ENCODE peak calls at places on chromosome 17, in four cellular contexts. One of them, this sample, is unnamed.

GRCh38 chr17:13943859-13944258 is 125.4 kb upstream of the COX10 start:
- DNase-seq in adipocyte: no peak
- DNase-seq in NCI-H510A treated with DMSO at 0.1 percent for 48 hours: no peak
- DNase-seq in AG08396: no peak
- DNase-seq in this sample: no peak

GRCh38 chr17:15348030-15348429 is 6.6 kb upstream of the TEKT3 start:
- DNase-seq in adipocyte: peak; percentile 50
- DNase-seq in AG08396: no peak
- DNase-seq in NCI-H510A treated with DMSO at 0.1 percent for 48 hours: no peak
- DNase-seq in this sample: peak; percentile 42

GRCh38 chr17:60579090-60579489 is 20.9 kb upstream of the PPM1D start:
- DNase-seq in adipocyte: peak; percentile 84
- DNase-seq in NCI-H510A treated with DMSO at 0.1 percent for 48 hours: no peak
- DNase-seq in AG08396: no peak
- DNase-seq in this sample: no peak

GRCh38 chr17:68861602-68862001 is 93.6 kb downstream of the ABCA8 start:
- DNase-seq in NCI-H510A treated with DMSO at 0.1 percent for 48 hours: peak; percentile 39
- DNase-seq in adipocyte: no peak
- DNase-seq in AG08396: no peak
- DNase-seq in this sample: no peak

GRCh38 chr17:8122391-8122922 is 1.4 kb downstream of the HES7 start:
- DNase-seq in AG08396: peak; percentile 59
- DNase-seq in NCI-H510A treated with DMSO at 0.1 percent for 48 hours: no peak
- DNase-seq in adipocyte: peak; percentile 77
- DNase-seq in this sample: no peak

GRCh38 chr17:48010193-48010592 is 27.4 kb downstream of the COPZ2 start:
- DNase-seq in NCI-H510A treated with DMSO at 0.1 percent for 48 hours: no peak
- DNase-seq in adipocyte: no peak
- DNase-seq in AG08396: no peak
- DNase-seq in this sample: no peak

GRCh38 chr17:37754363-37754762 is 9.5 kb upstream of the HNF1B start:
- DNase-seq in NCI-H510A treated with DMSO at 0.1 percent for 48 hours: no peak
- DNase-seq in adipocyte: no peak
- DNase-seq in AG08396: no peak
- DNase-seq in this sample: no peak

GRCh38 chr17:55728833-55729232 is 6.2 kb upstream of the TMEM100 start:
- DNase-seq in adipocyte: no peak
- DNase-seq in AG08396: no peak
- DNase-seq in NCI-H510A treated with DMSO at 0.1 percent for 48 hours: no peak
- DNase-seq in this sample: no peak

GRCh38 chr17:74202879-74203432 is 522 bp upstream of the RPL38 start:
- DNase-seq in NCI-H510A treated with DMSO at 0.1 percent for 48 hours: peak; percentile 60
- DNase-seq in adipocyte: no peak
- DNase-seq in AG08396: no peak
- DNase-seq in this sample: no peak

GRCh38 chr17:46782250-46782953 is 36.1 kb downstream of the WNT3 start:
- DNase-seq in adipocyte: no peak
- DNase-seq in NCI-H510A treated with DMSO at 0.1 percent for 48 hours: no peak
- DNase-seq in AG08396: peak; percentile 41
- DNase-seq in this sample: no peak

GRCh38 chr17:28907052-28907438 is 4.2 kb upstream of the DHRS13 start:
- DNase-seq in NCI-H510A treated with DMSO at 0.1 percent for 48 hours: no peak
- DNase-seq in adipocyte: no peak
- DNase-seq in AG08396: no peak
- DNase-seq in this sample: no peak

GRCh38 chr17:31838641-31839225 is 20.3 kb downstream of the COPRS start:
- DNase-seq in AG08396: no peak
- DNase-seq in adipocyte: no peak
- DNase-seq in NCI-H510A treated with DMSO at 0.1 percent for 48 hours: no peak
- DNase-seq in this sample: no peak

GRCh38 chr17:63165420-63165819 is 199.4 kb downstream of the TANC2 start:
- DNase-seq in NCI-H510A treated with DMSO at 0.1 percent for 48 hours: no peak
- DNase-seq in adipocyte: peak; percentile 30
- DNase-seq in AG08396: no peak
- DNase-seq in this sample: no peak

GRCh38 chr17:39618956-39619785 is 7.6 kb upstream of the PPP1R1B start:
- DNase-seq in AG08396: no peak
- DNase-seq in NCI-H510A treated with DMSO at 0.1 percent for 48 hours: no peak
- DNase-seq in adipocyte: no peak
- DNase-seq in this sample: no peak

GRCh38 chr17:73311428-73311780 is 397 bp downstream of the CDC42EP4 start:
- DNase-seq in NCI-H510A treated with DMSO at 0.1 percent for 48 hours: no peak
- DNase-seq in adipocyte: no peak
- DNase-seq in AG08396: no peak
- DNase-seq in this sample: no peak

GRCh38 chr17:29086628-29087332 is 43.8 kb downstream of the PIPOX start:
- DNase-seq in adipocyte: no peak
- DNase-seq in AG08396: no peak
- DNase-seq in NCI-H510A treated with DMSO at 0.1 percent for 48 hours: no peak
- DNase-seq in this sample: no peak

GRCh38 chr17:81043725-81044427 is 8.9 kb downstream of the BAIAP2 start:
- DNase-seq in adipocyte: no peak
- DNase-seq in AG08396: no peak
- DNase-seq in NCI-H510A treated with DMSO at 0.1 percent for 48 hours: no peak
- DNase-seq in this sample: no peak

GRCh38 chr17:14270508-14270907 is 30.4 kb upstream of the HS3ST3B1 start:
- DNase-seq in NCI-H510A treated with DMSO at 0.1 percent for 48 hours: no peak
- DNase-seq in adipocyte: no peak
- DNase-seq in AG08396: no peak
- DNase-seq in this sample: no peak

GRCh38 chr17:42526031-42526444 is 10.0 kb upstream of the NAGLU start:
- DNase-seq in NCI-H510A treated with DMSO at 0.1 percent for 48 hours: no peak
- DNase-seq in adipocyte: no peak
- DNase-seq in AG08396: no peak
- DNase-seq in this sample: peak; percentile 54

GRCh38 chr17:70920416-70920815 is 751.1 kb downstream of the KCNJ2 start:
- DNase-seq in AG08396: no peak
- DNase-seq in adipocyte: no peak
- DNase-seq in NCI-H510A treated with DMSO at 0.1 percent for 48 hours: no peak
- DNase-seq in this sample: no peak

GRCh38 chr17:8875416-8875815 is 7.9 kb upstream of the PIK3R6 start:
- DNase-seq in adipocyte: no peak
- DNase-seq in NCI-H510A treated with DMSO at 0.1 percent for 48 hours: no peak
- DNase-seq in AG08396: no peak
- DNase-seq in this sample: no peak

GRCh38 chr17:80761421-80761871 is 216.8 kb downstream of the RPTOR start:
- DNase-seq in NCI-H510A treated with DMSO at 0.1 percent for 48 hours: peak; percentile 78
- DNase-seq in adipocyte: peak; percentile 69
- DNase-seq in AG08396: peak; percentile 74
- DNase-seq in this sample: peak; percentile 65